ENCODE peak calls at places on chromosomes 5 and 9, in four cellular contexts. G is H1, B is mesenchymal stem cell, N is neuronal stem cell. S is an unnamed sample.

GRCh38 chr9:129006328-129007034 is 21.6 kb downstream of the SH3GLB2 start:
- DNase-seq in N (peak; percentile 52), B (peak; percentile 75), G (peak; percentile 74), S (peak; percentile 63)

GRCh38 chr9:80839821-80840670 is 849.3 kb downstream of the TLE1 start:
- DNase-seq in N (no peak), B (no peak), G (no peak), S (no peak)

GRCh38 chr5:72597456-72597948 is 90.3 kb upstream of the ZNF366 start:
- DNase-seq in N (no peak), B (peak; percentile 87), G (no peak), S (peak; percentile 85)

GRCh38 chr5:135214897-135215616 is 181.0 kb upstream of the PITX1 start:
- DNase-seq in B (peak; percentile 73), G (peak; percentile 13), N (no peak), S (peak; percentile 20)

GRCh38 chr9:35756275-35756742 is 2.2 kb upstream of the MSMP start:
- DNase-seq in N (no peak), B (no peak), G (no peak), S (no peak)

GRCh38 chr5:59021837-59022514 is 439.1 kb downstream of the RAB3C start:
- DNase-seq in G (no peak), N (no peak), B (no peak), S (no peak)

GRCh38 chr9:41229408-41230401 is 40.6 kb upstream of the ZNG1F start:
- DNase-seq in B (peak; percentile 9), N (no peak), G (no peak), S (no peak)

GRCh38 chr9:114247491-114247890 is 75.4 kb upstream of the ORM1 start:
- DNase-seq in N (no peak), G (no peak), B (no peak), S (no peak)

GRCh38 chr5:24232929-24233328 is 411.8 kb downstream of the CDH10 start:
- DNase-seq in N (no peak), B (no peak), G (no peak), S (no peak)

GRCh38 chr9:81371824-81372223 is 317.5 kb downstream of the TLE1 start:
- DNase-seq in B (no peak), N (no peak), G (no peak), S (peak; percentile 62)

GRCh38 chr9:108978121-108978694 is 35.1 kb downstream of the CTNNAL1 start:
- DNase-seq in G (no peak), B (no peak), N (no peak), S (no peak)

GRCh38 chr5:149367249-149367971 is 9.6 kb downstream of the PCYOX1L start:
- DNase-seq in G (peak; percentile 89), N (peak; percentile 81), B (peak; percentile 82), S (peak; percentile 48)

GRCh38 chr5:116084891-116085715 is at the start of gene COMMD10:
- DNase-seq in B (peak; percentile 86), N (peak; percentile 69), G (peak; percentile 87), S (peak; percentile 72)

GRCh38 chr9:110514861-110515260 is 64.7 kb downstream of the SVEP1 start:
- DNase-seq in B (no peak), G (no peak), N (no peak), S (no peak)

GRCh38 chr5:168365581-168366081 is 74.2 kb downstream of the WWC1 start:
- DNase-seq in B (no peak), N (no peak), G (peak; percentile 67), S (peak; percentile 92)

GRCh38 chr9:28678097-28678496 is 1104.8 kb upstream of the C9orf72 start:
- DNase-seq in N (no peak), B (no peak), G (no peak), S (no peak)

GRCh38 chr5:54656261-54656728 is 138.7 kb downstream of the SNX18 start:
- DNase-seq in G (no peak), B (peak; percentile 51), N (no peak), S (peak; percentile 21)

GRCh38 chr5:142016576-142016975 is 3.7 kb upstream of the GNPDA1 start:
- DNase-seq in G (no peak), N (no peak), B (no peak), S (no peak)

GRCh38 chr5:144333336-144333920 is 162.8 kb downstream of the KCTD16 start:
- DNase-seq in G (no peak), N (no peak), B (no peak), S (no peak)

GRCh38 chr5:181239062-181239663 is 4.5 kb downstream of the RACK1 start:
- DNase-seq in N (no peak), B (no peak), G (no peak), S (no peak)

GRCh38 chr5:181242031-181242451 is 1.7 kb downstream of the RACK1 start:
- DNase-seq in G (no peak), B (no peak), N (no peak), S (no peak)

GRCh38 chr5:181243521-181244307 is at the start of gene RACK1:
- DNase-seq in G (peak; percentile 91), N (peak; percentile 89), B (peak; percentile 94), S (peak; percentile 88)

GRCh38 chr5:181243020-181243520 is 636 bp downstream of the RACK1 start:
- DNase-seq in N (no peak), G (no peak), B (no peak), S (no peak)

DNA sequence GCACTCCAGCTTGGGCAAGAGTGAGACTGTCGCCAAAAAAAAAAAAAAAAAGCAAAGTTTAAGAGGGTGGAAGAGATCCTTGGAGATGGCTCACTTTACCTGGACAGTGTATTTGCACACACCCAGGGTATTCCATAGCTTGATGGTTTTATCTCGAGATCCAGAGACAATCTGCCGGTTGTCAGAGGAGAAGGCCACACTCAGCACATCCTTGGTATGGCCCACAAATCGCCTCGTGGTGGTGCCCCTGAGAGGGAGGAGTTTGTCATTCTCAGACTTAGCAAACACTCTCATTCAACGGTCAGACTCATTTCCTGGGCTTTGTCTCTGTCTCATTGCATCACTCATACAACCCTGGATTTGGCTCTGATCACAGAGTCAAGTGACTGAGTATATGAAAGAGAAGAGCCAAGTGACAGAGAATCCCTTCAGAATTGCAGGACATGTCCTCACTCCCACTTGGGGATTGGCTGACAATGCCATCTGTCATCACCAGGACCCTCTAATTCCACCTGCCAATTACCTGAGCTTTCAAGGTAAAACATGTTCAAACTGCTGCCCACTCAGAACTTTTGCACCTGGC is 2.2 kb downstream of the RACK1 start:
- DNase-seq in G (no peak), N (no peak), B (peak; percentile 91), S (no peak)
- H2BK5ac ChIP-seq in G (peak overlapping the region; percentile 32), N (no peak overlapping the region), B (no peak overlapping the region), S (no peak overlapping the region)

GRCh38 chr5:92002875-92003274 is 619.8 kb upstream of the ARRDC3 start:
- DNase-seq in B (no peak), G (no peak), N (no peak), S (no peak)
- H2BK5ac ChIP-seq in B (no peak overlapping the region), G (no peak overlapping the region), N (no peak overlapping the region), S (no peak overlapping the region)

GRCh38 chr5:12330381-12330780 is 426.1 kb upstream of the CTNND2 start:
- DNase-seq in N (no peak), B (no peak), G (no peak), S (no peak)
- H2BK5ac ChIP-seq in N (no peak overlapping the region), B (no peak overlapping the region), G (peak overlapping the region; percentile 91), S (no peak overlapping the region)

DNA sequence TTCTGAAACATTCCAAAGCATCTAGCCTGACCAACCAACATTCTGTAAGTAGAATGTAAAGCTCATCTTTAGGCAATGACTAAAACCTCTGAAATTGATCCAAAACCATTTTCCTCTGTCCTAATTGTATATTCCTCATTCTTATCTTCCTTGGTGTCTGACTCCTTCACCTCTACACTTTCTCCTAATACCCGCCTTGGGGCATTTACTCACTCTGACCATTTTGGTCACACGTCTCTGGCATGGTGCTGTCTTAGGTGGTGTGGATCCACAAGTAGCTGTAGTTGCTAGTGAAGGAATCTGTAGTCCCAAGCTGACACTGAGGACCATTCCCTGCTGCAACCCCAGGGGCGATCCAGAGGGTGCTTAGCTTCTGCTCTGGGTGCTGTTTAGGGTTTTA is 40.8 kb upstream of the LMNB1 start:
- DNase-seq in G (no peak), N (no peak), B (no peak), S (peak; percentile 80)
- H2BK5ac ChIP-seq in G (no peak overlapping the region), N (no peak overlapping the region), B (no peak overlapping the region), S (no peak overlapping the region)

GRCh38 chr9:3810231-3810630 is 284.4 kb upstream of the RFX3 start:
- DNase-seq in G (no peak), N (no peak), B (no peak), S (no peak)
- H2BK5ac ChIP-seq in G (no peak overlapping the region), N (no peak overlapping the region), B (no peak overlapping the region), S (no peak overlapping the region)

GRCh38 chr9:136791466-136792276 is 527 bp downstream of the TMEM141 start:
- DNase-seq in B (peak; percentile 34), N (peak; percentile 33), G (peak; percentile 91), S (peak; percentile 74)
- H2BK5ac ChIP-seq in B (no peak overlapping the region), N (peak overlapping the region; percentile 95), G (peak overlapping the region; percentile 77), S (peak overlapping the region; percentile 44)

GRCh38 chr5:171913987-171914273 is 92.5 kb downstream of the FBXW11 start:
- DNase-seq in N (no peak), G (no peak), B (no peak), S (no peak)
- H2BK5ac ChIP-seq in N (no peak overlapping the region), G (no peak overlapping the region), B (no peak overlapping the region), S (no peak overlapping the region)

GRCh38 chr9:115373000-115373709 is 255.2 kb upstream of the TNC start:
- DNase-seq in N (no peak), G (no peak), B (peak; percentile 94), S (peak; percentile 85)
- H2BK5ac ChIP-seq in N (no peak overlapping the region), G (no peak overlapping the region), B (peak overlapping the region; percentile 92), S (no peak overlapping the region)

GRCh38 chr5:151480859-151481258 is 33.5 kb downstream of the SLC36A1 start:
- DNase-seq in G (no peak), N (no peak), B (peak; percentile 59), S (no peak)
- H2BK5ac ChIP-seq in G (no peak overlapping the region), N (no peak overlapping the region), B (no peak overlapping the region), S (no peak overlapping the region)

DNA sequence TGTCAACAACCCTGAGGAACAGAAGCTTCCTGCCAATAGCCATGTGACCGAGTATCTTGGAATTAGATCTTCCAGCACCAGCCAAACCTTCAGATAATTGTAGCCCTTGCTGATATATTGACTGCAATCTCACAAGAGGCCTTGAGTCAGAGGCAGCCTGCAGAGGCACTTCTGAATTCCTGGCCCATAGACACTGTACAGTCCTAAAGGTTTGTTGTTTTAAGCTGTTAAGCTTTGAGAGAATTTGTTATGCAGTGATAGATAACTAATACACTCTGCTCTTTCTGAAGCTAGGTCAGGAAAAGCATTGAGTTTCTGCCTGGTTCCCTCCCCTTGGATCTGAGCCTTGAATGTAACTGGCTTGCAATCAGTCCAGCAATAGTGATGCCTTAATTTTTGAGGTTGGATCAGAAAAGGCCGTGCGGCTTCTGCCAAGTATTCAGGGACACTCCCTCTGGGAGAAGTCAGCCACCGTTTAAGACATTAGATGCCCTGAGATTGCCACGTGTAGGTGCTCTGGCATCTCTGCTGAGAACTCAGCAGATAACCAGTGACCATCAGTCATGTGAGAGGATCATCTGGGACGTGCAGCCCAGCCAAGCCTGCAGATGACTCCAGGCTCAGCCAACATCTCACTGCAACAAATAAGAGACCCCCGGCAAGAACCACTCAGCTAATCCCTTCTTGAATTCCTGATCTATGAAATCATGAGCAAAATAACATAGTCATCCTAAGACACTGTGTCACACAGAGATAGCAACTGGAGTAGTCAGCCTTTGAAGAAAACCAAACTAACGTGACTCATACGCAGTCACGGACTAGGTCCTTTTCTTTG is 126.8 kb upstream of the STC2 start:
- DNase-seq in B (peak; percentile 100), N (no peak), G (no peak), S (peak; percentile 82)
- H2BK5ac ChIP-seq in B (peak overlapping the region; percentile 10), N (no peak overlapping the region), G (no peak overlapping the region), S (peak overlapping the region; percentile 26)

S was measured in trophoblast cell.